ENCODE peak calls at places on chromosomes 16 and 17, in seven cellular contexts. W is fibroblast of lung, E is lung, Q is hepatocyte, V is cardiac muscle cell, L is mammary epithelial cell, Y is heart left ventricle. S is an unnamed sample. For H3K36me3, the result is how much of the 10 kb centered on the place peaks cover.

GRCh38 chr17:4407851-4408250 is 25.9 kb upstream of the SPNS3 start:
- DNase-seq in L (no peak), W (peak), Y (no peak), Q (no peak), E (no peak), V (no peak), S (peak)

GRCh38 chr16:23452221-23452571 is 793 bp downstream of the COG7 start:
- DNase-seq in W (no peak), Y (no peak), Q (no peak), L (no peak), V (no peak), E (no peak), S (no peak)

GRCh38 chr16:68190099-68190498 is 45.8 kb downstream of the ESRP2 start:
- DNase-seq in V (no peak), E (no peak), Y (no peak), Q (no peak), L (no peak), W (no peak), S (no peak)

GRCh38 chr17:78716814-78717393 is 65.2 kb downstream of the CYTH1 start:
- DNase-seq in E (peak), V (no peak), Y (peak), Q (no peak), L (peak), W (peak), S (peak)

GRCh38 chr17:27976331-27976730 is 66.1 kb upstream of the NLK start:
- DNase-seq in Q (no peak), W (peak), V (no peak), Y (no peak), E (no peak), L (no peak), S (peak)

GRCh38 chr17:21525464-21526130 is 149.4 kb downstream of the KCNJ12 start:
- DNase-seq in L (no peak), W (no peak), E (no peak), V (no peak), Y (no peak), Q (no peak), S (no peak)

GRCh38 chr17:79864147-79864546 is 24.9 kb upstream of the CBX4 start:
- DNase-seq in E (no peak), Y (no peak), W (no peak), Q (no peak), V (no peak), L (no peak), S (no peak)

GRCh38 chr17:57943140-57943539 is 12.1 kb downstream of the CUEDC1 start:
- DNase-seq in L (no peak), V (no peak), E (no peak), Y (no peak), Q (no peak), W (peak), S (peak)

GRCh38 chr17:1123397-1124237 is 56.2 kb downstream of the ABR start:
- DNase-seq in Y (no peak), W (no peak), Q (no peak), E (no peak), V (no peak), L (no peak), S (no peak)

GRCh38 chr17:10048951-10049350 is 143.9 kb upstream of the RCVRN start:
- DNase-seq in Q (no peak), L (no peak), E (no peak), V (no peak), Y (no peak), W (no peak), S (no peak)

GRCh38 chr16:55052335-55053070 is 121.8 kb downstream of the IRX5 start:
- DNase-seq in Y (no peak), W (no peak), E (no peak), Q (peak), L (no peak), V (no peak), S (peak)

GRCh38 chr17:58329035-58329807 is 626 bp upstream of the TSPOAP1 start:
- DNase-seq in Q (no peak), V (peak), W (no peak), L (no peak), Y (peak), E (peak), S (no peak)

DNA sequence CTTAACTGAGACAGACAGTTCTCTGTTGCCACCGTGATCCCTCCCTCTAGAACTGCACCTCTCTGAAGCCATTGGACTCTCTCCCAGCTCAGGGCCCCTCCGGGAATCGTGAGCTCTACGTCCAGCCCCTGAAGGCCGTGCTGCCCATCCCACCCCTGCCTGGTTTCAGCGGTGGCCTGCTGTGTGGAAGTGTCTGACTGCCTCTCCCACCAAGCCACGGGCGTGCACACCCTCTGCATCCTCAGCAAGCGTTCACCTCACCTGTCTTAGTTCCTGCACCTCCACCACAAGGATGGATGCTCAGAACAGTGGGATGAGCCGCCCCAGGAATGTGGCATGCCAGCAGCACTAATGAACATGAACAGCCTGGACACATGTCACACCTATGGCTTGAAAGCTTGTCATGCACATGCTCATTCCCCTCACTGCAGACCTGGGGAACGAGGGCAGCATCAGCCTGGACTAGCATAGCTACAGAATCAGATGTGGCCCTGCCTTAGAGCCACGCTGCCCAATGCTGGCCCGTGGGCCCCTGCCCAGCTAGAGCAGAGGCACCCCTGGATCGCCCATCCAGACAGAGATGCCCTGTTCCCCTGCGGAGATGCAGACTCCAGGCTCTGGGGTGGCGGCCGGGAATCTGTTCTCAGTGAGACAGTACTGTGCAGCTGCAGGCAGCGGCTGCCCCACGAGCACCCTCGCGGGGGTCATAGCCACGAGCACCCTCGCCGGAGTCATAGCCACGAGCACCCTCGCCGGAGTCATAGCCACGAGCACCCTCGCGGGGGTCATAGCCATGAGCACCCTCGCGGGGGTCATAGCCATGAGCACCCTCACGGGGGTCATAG is 73.7 kb upstream of the CHMP6 start:
- DNase-seq in V (no peak), Y (no peak), W (no peak), L (no peak), E (no peak), Q (no peak), S (no peak)
- H3K36me3 ChIP-seq in V (under half), Y (under half), W (under half), L (under half), E (under half), Q (under half), S (under half)

DNA sequence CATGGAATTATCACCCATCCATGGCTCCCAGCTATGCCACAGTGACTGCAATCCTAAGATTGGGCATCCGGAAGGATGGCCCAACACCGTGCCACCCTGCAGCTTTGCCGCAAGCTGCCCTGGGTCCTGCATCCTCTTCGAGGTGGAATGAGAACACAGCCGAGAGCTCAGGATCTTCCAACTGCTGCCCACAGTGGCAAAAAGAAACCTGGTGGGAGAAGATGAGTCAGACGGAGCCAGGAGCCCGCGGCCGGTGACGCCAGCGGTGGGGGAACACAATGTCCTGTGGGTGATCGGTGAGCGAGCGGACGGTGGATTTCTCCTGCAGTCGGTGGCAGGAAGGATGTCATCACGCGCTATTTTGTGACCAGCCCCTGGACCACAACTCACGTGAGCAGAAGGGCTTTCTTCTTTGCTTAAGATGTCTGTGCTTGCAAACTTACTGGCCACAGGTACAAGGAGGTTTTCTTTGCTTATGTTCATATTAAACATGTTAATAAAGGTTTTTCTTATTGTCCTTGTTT is 20.1 kb downstream of the CD7 start:
- DNase-seq in L (peak), E (peak), Y (peak), W (peak), Q (peak), V (no peak), S (peak)
- H3K4me3 ChIP-seq in L (peak), E (no peak), Y (peak), W (peak), Q (no peak), V (no peak), S (peak)

DNA sequence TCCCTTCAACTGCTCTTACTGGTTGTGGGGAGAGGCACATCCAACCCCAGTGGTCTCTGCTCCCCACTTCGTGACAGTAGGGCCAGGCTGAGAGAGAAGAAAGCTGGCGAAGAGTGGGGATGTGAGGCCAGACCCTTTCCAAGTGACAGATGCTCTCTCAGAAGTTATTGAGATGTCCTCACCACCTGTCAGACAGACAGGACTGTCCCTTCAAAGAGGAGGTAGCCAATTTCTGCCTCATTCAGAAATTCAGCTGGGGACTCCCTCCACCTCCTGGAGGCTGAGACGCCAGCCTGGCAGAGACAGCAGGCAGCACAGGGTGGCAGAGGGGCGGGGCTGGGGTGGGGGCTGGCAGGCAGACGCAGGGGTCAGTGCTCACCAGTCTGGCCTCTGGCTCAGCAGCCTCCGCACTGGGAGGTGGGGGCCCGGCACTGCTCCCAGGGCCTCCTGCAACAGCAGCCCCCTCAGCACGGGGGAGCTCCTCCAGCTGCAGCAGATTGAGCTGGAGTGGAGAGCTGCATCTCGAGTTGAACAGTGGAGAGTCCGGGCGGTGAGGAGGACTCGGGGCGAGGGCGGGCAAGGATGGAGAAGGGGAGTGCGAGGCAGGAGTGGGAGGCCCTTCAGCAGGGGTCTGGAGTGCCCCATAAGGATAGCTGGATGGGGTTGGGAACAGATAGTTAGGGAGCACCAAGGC is 9.2 kb downstream of the PER1 start:
- DNase-seq in W (no peak), Y (no peak), L (no peak), Q (no peak), E (no peak), V (no peak), S (no peak)
- H3K36me3 ChIP-seq in W (under half), Y (half or more), L (under half), Q (under half), E (half or more), V (half or more), S (under half)

DNA sequence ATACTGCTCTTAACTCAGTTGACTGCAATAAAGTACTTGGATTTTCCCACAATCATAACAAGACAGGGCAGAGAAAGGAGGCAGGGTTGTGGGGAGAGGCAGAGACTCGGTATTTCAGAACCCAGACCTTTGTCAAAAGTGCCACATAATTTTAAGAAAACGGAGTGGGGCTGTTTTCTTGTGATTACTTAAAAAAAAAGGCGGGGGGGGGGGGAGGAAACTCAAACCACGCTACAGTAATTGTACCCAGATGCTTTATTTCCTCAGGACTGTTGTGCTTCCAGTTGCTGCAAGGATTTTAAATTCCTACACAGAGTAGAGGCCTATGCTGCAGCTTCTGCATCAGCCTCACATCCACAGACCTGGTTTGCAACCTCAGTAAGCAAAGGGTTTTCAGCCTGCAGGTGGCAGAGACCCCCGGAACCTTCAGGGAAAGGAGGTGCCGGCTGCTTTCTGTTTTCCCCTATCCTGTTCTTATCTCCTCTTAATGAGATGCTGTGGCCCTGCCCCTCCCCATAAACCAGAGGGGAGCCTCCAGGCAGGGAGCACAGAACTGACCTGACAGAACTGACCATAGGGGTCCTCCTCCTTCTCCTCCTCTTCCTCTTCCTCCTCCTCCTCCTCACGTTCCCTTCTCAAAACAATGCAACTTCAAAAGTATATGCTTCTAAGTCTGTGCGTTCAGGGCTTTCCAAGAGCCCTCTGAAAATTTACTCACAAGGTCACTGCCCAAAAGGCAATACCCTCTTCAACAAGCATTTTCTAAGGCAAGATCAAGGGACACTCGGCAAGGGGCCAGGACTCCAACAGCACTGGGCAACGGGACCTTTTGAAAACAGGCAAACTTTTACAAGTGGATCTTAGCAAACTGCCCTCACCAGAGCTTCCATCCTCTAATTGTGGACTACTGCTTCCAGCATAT is 7.5 kb downstream of the AXIN2 start:
- DNase-seq in E (peak), V (no peak), L (no peak), W (no peak), Y (no peak), Q (no peak), S (no peak)
- H3K4me3 ChIP-seq in E (no peak), V (peak), L (no peak), W (no peak), Y (no peak), Q (peak), S (no peak)

GRCh38 chr16:16033208-16033717 is 83.8 kb downstream of the ABCC1 start:
- DNase-seq in E (no peak), V (no peak), W (no peak), Q (no peak), L (no peak), Y (no peak), S (no peak)
- H3K36me3 ChIP-seq in E (under half), V (under half), W (under half), Q (under half), L (under half), Y (under half), S (half or more)

GRCh38 chr16:15897386-15897785 is 9.0 kb upstream of the CEP20 start:
- DNase-seq in Y (no peak), Q (no peak), V (no peak), E (no peak), L (no peak), W (no peak), S (peak)
- H3K4me3 ChIP-seq in Y (no peak), Q (no peak), V (no peak), E (no peak), L (no peak), W (peak), S (no peak)